ENCODE peak calls at places on chromosomes 16 and 17, in ten cellular contexts. One of them, this sample, is unnamed. For H3K27me3, the result is how much of the 10 kb centered on the place peaks cover.

GRCh38 chr16:87129771-87130170 is 187.4 kb downstream of the C16orf95 start:
- DNase-seq in K562: no peak
- DNase-seq in ovary: no peak
- DNase-seq in right atrium auricular region: no peak
- DNase-seq in heart left ventricle: no peak
- DNase-seq in neural progenitor cell: no peak
- DNase-seq in Panc1: no peak
- DNase-seq in fibroblast of lung: peak
- DNase-seq in cardiac muscle cell: peak
- DNase-seq in heart right ventricle: no peak
- DNase-seq in this sample: peak

GRCh38 chr16:31129568-31130335 is 5.8 kb downstream of the PRSS8 start:
- DNase-seq in K562: no peak
- DNase-seq in ovary: peak
- DNase-seq in right atrium auricular region: peak
- DNase-seq in heart left ventricle: peak
- DNase-seq in neural progenitor cell: no peak
- DNase-seq in Panc1: no peak
- DNase-seq in fibroblast of lung: peak
- DNase-seq in cardiac muscle cell: peak
- DNase-seq in heart right ventricle: no peak
- DNase-seq in this sample: no peak

GRCh38 chr17:52986056-52986662 is 827.6 kb upstream of the CA10 start:
- DNase-seq in K562: no peak
- DNase-seq in ovary: no peak
- DNase-seq in right atrium auricular region: no peak
- DNase-seq in heart left ventricle: no peak
- DNase-seq in neural progenitor cell: peak
- DNase-seq in Panc1: no peak
- DNase-seq in fibroblast of lung: no peak
- DNase-seq in cardiac muscle cell: peak
- DNase-seq in heart right ventricle: no peak
- DNase-seq in this sample: peak

GRCh38 chr17:66855204-66855603 is 20.3 kb downstream of the CACNG5 start:
- DNase-seq in K562: peak
- DNase-seq in ovary: no peak
- DNase-seq in right atrium auricular region: no peak
- DNase-seq in heart left ventricle: no peak
- DNase-seq in neural progenitor cell: peak
- DNase-seq in Panc1: no peak
- DNase-seq in fibroblast of lung: no peak
- DNase-seq in cardiac muscle cell: peak
- DNase-seq in heart right ventricle: no peak
- DNase-seq in this sample: no peak

GRCh38 chr16:1172651-1173050 is 19.7 kb downstream of the CACNA1H start:
- DNase-seq in K562: no peak
- DNase-seq in ovary: no peak
- DNase-seq in right atrium auricular region: no peak
- DNase-seq in heart left ventricle: no peak
- DNase-seq in neural progenitor cell: no peak
- DNase-seq in Panc1: no peak
- DNase-seq in fibroblast of lung: no peak
- DNase-seq in cardiac muscle cell: no peak
- DNase-seq in heart right ventricle: no peak
- DNase-seq in this sample: no peak

GRCh38 chr16:19419691-19420060 is 2.0 kb downstream of the TMC5 start:
- DNase-seq in K562: no peak
- DNase-seq in ovary: no peak
- DNase-seq in right atrium auricular region: no peak
- DNase-seq in heart left ventricle: no peak
- DNase-seq in neural progenitor cell: no peak
- DNase-seq in Panc1: peak
- DNase-seq in fibroblast of lung: peak
- DNase-seq in cardiac muscle cell: peak
- DNase-seq in heart right ventricle: no peak
- DNase-seq in this sample: no peak

GRCh38 chr16:84742561-84743200 is 42.9 kb downstream of the USP10 start:
- DNase-seq in K562: no peak
- DNase-seq in ovary: no peak
- DNase-seq in right atrium auricular region: no peak
- DNase-seq in heart left ventricle: no peak
- DNase-seq in neural progenitor cell: no peak
- DNase-seq in Panc1: no peak
- DNase-seq in fibroblast of lung: no peak
- DNase-seq in cardiac muscle cell: no peak
- DNase-seq in heart right ventricle: no peak
- DNase-seq in this sample: no peak

GRCh38 chr16:50296807-50297206 is 30.5 kb downstream of the ADCY7 start:
- DNase-seq in K562: no peak
- DNase-seq in ovary: no peak
- DNase-seq in right atrium auricular region: no peak
- DNase-seq in heart left ventricle: peak
- DNase-seq in neural progenitor cell: no peak
- DNase-seq in Panc1: no peak
- DNase-seq in fibroblast of lung: no peak
- DNase-seq in cardiac muscle cell: no peak
- DNase-seq in heart right ventricle: no peak
- DNase-seq in this sample: no peak

DNA sequence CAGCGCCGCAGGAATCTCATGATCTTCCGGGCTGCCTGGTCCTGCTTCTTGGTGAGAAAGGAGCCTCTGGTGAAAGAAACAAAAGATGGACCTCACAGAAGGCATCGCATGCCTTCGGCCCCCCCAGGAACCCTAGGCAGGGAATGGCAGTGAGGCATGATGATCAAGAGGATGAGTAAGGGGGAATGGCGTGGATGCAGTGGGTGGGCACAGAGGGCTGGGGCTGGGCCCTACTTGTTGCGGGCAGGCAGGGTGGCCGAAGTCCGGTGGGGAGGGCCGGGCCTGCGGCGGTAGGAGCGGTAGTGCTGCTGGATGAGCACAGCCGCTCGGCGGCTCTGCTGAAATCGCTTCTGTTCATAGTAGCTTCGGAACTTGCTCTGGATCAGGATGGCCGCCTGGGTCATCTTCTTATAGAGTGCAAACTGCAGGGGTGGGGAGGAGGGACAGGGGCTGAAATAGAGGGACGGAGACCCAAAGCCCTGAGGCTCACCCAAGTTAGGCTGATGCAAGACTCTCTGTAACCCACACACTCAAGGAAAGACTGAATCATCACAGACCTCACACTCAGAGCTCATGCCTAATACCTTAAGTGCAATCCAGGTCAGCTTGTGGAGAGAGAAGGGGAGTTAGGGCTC is 1.4 kb upstream of the SPAG7 start:
- DNase-seq in K562: peak
- DNase-seq in ovary: peak
- DNase-seq in right atrium auricular region: no peak
- DNase-seq in heart left ventricle: peak
- DNase-seq in neural progenitor cell: peak
- DNase-seq in Panc1: peak
- DNase-seq in fibroblast of lung: peak
- DNase-seq in cardiac muscle cell: peak
- DNase-seq in heart right ventricle: no peak
- DNase-seq in this sample: peak
- H3K4me3 ChIP-seq in K562: no peak
- H3K4me3 ChIP-seq in ovary: peak
- H3K4me3 ChIP-seq in right atrium auricular region: no peak
- H3K4me3 ChIP-seq in heart left ventricle: peak
- H3K4me3 ChIP-seq in neural progenitor cell: peak
- H3K4me3 ChIP-seq in Panc1: peak
- H3K4me3 ChIP-seq in fibroblast of lung: peak
- H3K4me3 ChIP-seq in cardiac muscle cell: peak
- H3K4me3 ChIP-seq in heart right ventricle: peak
- H3K4me3 ChIP-seq in this sample: peak

GRCh38 chr17:76139261-76139752 is 1.7 kb downstream of the FOXJ1 start:
- DNase-seq in K562: no peak
- DNase-seq in ovary: no peak
- DNase-seq in right atrium auricular region: no peak
- DNase-seq in heart left ventricle: peak
- DNase-seq in neural progenitor cell: peak
- DNase-seq in Panc1: no peak
- DNase-seq in fibroblast of lung: no peak
- DNase-seq in cardiac muscle cell: no peak
- DNase-seq in heart right ventricle: no peak
- DNase-seq in this sample: no peak
- H3K27me3 ChIP-seq in K562: under half
- H3K27me3 ChIP-seq in ovary: under half
- H3K27me3 ChIP-seq in right atrium auricular region: under half
- H3K27me3 ChIP-seq in heart left ventricle: under half
- H3K27me3 ChIP-seq in neural progenitor cell: half or more
- H3K27me3 ChIP-seq in Panc1: under half
- H3K27me3 ChIP-seq in fibroblast of lung: half or more
- H3K27me3 ChIP-seq in cardiac muscle cell: half or more
- H3K27me3 ChIP-seq in heart right ventricle: under half
- H3K27me3 ChIP-seq in this sample: under half

GRCh38 chr16:67029249-67030096 is 524 bp downstream of the CBFB start:
- DNase-seq in K562: peak
- DNase-seq in ovary: peak
- DNase-seq in right atrium auricular region: peak
- DNase-seq in heart left ventricle: peak
- DNase-seq in neural progenitor cell: peak
- DNase-seq in Panc1: no peak
- DNase-seq in fibroblast of lung: peak
- DNase-seq in cardiac muscle cell: peak
- DNase-seq in heart right ventricle: peak
- DNase-seq in this sample: no peak

GRCh38 chr16:67027046-67027445 is 1.9 kb upstream of the CBFB start:
- DNase-seq in K562: no peak
- DNase-seq in ovary: no peak
- DNase-seq in right atrium auricular region: peak
- DNase-seq in heart left ventricle: no peak
- DNase-seq in neural progenitor cell: no peak
- DNase-seq in Panc1: no peak
- DNase-seq in fibroblast of lung: no peak
- DNase-seq in cardiac muscle cell: no peak
- DNase-seq in heart right ventricle: no peak
- DNase-seq in this sample: no peak

GRCh38 chr16:67030221-67030962 is 1.4 kb downstream of the CBFB start:
- DNase-seq in K562: peak
- DNase-seq in ovary: no peak
- DNase-seq in right atrium auricular region: peak
- DNase-seq in heart left ventricle: no peak
- DNase-seq in neural progenitor cell: no peak
- DNase-seq in Panc1: no peak
- DNase-seq in fibroblast of lung: no peak
- DNase-seq in cardiac muscle cell: no peak
- DNase-seq in heart right ventricle: no peak
- DNase-seq in this sample: no peak

GRCh38 chr16:67028167-67028554 is 788 bp upstream of the CBFB start:
- DNase-seq in K562: no peak
- DNase-seq in ovary: no peak
- DNase-seq in right atrium auricular region: no peak
- DNase-seq in heart left ventricle: no peak
- DNase-seq in neural progenitor cell: no peak
- DNase-seq in Panc1: no peak
- DNase-seq in fibroblast of lung: no peak
- DNase-seq in cardiac muscle cell: no peak
- DNase-seq in heart right ventricle: no peak
- DNase-seq in this sample: no peak

DNA sequence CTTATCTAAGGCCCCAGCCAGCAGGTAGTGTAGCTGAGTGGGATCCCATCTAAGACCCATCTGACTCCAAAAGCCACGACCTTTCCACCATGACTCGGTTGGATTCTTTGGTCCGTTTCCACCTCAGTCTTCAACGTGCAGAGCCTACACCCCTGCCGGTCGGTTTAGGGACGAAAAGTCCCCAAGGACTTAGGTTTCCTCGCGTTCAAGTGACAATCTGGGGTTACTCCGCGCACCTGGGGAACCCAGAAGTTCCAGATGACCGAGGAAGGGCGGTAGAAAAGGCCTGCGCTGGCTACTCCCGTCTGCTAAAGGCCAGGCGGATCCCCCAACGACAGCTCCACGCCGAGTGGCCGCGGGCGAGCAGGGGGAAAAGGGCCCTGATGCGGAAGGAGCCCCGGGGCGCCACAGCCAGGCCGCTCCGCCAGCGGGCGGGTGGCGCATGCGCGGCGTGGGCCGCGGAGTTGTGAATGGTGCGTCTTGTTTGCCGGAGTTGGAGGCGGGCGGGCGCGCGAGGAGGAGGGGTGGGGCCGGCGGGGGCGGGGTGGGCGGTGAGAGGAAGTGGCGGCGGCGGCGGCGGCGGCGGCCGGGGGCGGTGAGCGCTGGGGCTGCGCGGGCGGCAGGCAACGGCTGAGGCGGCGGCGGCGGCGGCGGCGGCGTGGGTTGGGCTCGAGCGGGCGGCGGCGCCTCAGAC is at the start of gene CBFB:
- DNase-seq in K562: peak
- DNase-seq in ovary: peak
- DNase-seq in right atrium auricular region: peak
- DNase-seq in heart left ventricle: peak
- DNase-seq in neural progenitor cell: peak
- DNase-seq in Panc1: peak
- DNase-seq in fibroblast of lung: peak
- DNase-seq in cardiac muscle cell: peak
- DNase-seq in heart right ventricle: peak
- DNase-seq in this sample: peak
- TF ChIP-seq CTCF in K562: peak
- TF ChIP-seq CTCF in ovary: no peak
- TF ChIP-seq CTCF in right atrium auricular region: no peak
- TF ChIP-seq CTCF in heart left ventricle: no peak
- TF ChIP-seq CTCF in neural progenitor cell: peak
- TF ChIP-seq CTCF in Panc1: no peak
- TF ChIP-seq CTCF in fibroblast of lung: no peak
- TF ChIP-seq CTCF in cardiac muscle cell: no peak
- TF ChIP-seq CTCF in heart right ventricle: no peak
- TF ChIP-seq CTCF in this sample: no peak

GRCh38 chr17:4902540-4902939 is 358 bp downstream of the CHRNE start:
- DNase-seq in K562: peak
- DNase-seq in ovary: no peak
- DNase-seq in right atrium auricular region: no peak
- DNase-seq in heart left ventricle: no peak
- DNase-seq in neural progenitor cell: no peak
- DNase-seq in Panc1: no peak
- DNase-seq in fibroblast of lung: no peak
- DNase-seq in cardiac muscle cell: no peak
- DNase-seq in heart right ventricle: no peak
- DNase-seq in this sample: no peak

GRCh38 chr17:4900231-4901107 is 1.1 kb downstream of the C17orf107 start:
- DNase-seq in K562: no peak
- DNase-seq in ovary: peak
- DNase-seq in right atrium auricular region: no peak
- DNase-seq in heart left ventricle: no peak
- DNase-seq in neural progenitor cell: peak
- DNase-seq in Panc1: no peak
- DNase-seq in fibroblast of lung: peak
- DNase-seq in cardiac muscle cell: no peak
- DNase-seq in heart right ventricle: no peak
- DNase-seq in this sample: no peak

GRCh38 chr17:4901648-4902344 is 1.1 kb downstream of the CHRNE start:
- DNase-seq in K562: no peak
- DNase-seq in ovary: peak
- DNase-seq in right atrium auricular region: no peak
- DNase-seq in heart left ventricle: peak
- DNase-seq in neural progenitor cell: no peak
- DNase-seq in Panc1: no peak
- DNase-seq in fibroblast of lung: peak
- DNase-seq in cardiac muscle cell: no peak
- DNase-seq in heart right ventricle: peak
- DNase-seq in this sample: no peak

GRCh38 chr17:4899341-4900230 is at the start of gene C17orf107:
- DNase-seq in K562: no peak
- DNase-seq in ovary: peak
- DNase-seq in right atrium auricular region: peak
- DNase-seq in heart left ventricle: peak
- DNase-seq in neural progenitor cell: peak
- DNase-seq in Panc1: no peak
- DNase-seq in fibroblast of lung: peak
- DNase-seq in cardiac muscle cell: peak
- DNase-seq in heart right ventricle: peak
- DNase-seq in this sample: no peak

DNA sequence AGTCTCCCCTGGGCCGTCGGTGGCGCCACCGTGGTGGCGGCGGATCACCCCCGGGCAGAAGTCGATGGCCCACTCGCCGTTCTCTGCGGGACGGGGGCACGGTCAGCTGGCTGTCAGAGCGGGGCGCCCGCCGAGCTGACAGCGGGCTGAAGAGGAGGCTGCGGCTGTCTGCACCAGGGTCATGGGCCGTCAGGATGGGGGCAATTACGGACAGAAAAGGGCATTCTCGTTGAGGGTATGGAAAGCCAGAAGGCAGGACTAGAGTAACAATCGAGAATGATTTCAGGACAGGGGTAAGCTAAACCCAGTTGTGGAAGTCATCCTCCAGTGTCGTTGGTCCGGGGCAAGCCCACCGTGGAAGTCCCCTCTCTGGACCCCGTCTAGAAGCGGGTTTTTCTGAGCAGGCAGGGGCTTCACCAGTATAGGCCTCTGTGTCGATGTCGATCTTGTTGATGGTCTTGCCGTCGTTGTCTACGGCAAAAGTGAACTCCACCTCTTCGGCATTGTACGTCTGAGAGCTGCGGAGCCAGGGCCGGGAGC is 1.7 kb downstream of the CHRNE start:
- DNase-seq in K562: no peak
- DNase-seq in ovary: no peak
- DNase-seq in right atrium auricular region: no peak
- DNase-seq in heart left ventricle: no peak
- DNase-seq in neural progenitor cell: no peak
- DNase-seq in Panc1: no peak
- DNase-seq in fibroblast of lung: no peak
- DNase-seq in cardiac muscle cell: no peak
- DNase-seq in heart right ventricle: no peak
- DNase-seq in this sample: no peak
- H3K4me3 ChIP-seq in K562: no peak
- H3K4me3 ChIP-seq in ovary: no peak
- H3K4me3 ChIP-seq in right atrium auricular region: peak
- H3K4me3 ChIP-seq in heart left ventricle: peak
- H3K4me3 ChIP-seq in neural progenitor cell: no peak
- H3K4me3 ChIP-seq in Panc1: no peak
- H3K4me3 ChIP-seq in fibroblast of lung: no peak
- H3K4me3 ChIP-seq in cardiac muscle cell: no peak
- H3K4me3 ChIP-seq in heart right ventricle: no peak
- H3K4me3 ChIP-seq in this sample: no peak